ENCODE peak calls at places on chromosomes 4 and X, in nine cellular contexts. S is H54; H is astrocyte of the spinal cord; Q is neural crest cell; O is fibroblast of lung; N is ACHN; M is OCI-LY7; L is stimulated activated CD8-positive, alpha-beta memory T cell treated with anti-CD3 and anti-CD28 coated beads, Interleukin-7, amount 100 ng/mL, for 1 hour; Y is CD4-positive, CD25-positive, alpha-beta regulatory T cell. W is an unnamed sample.

GRCh38 chrX:48531359-48531954 is 8.1 kb upstream of the TBC1D25 start:
- DNase-seq in S (no peak), H (peak; percentile 69), Q (no peak), O (peak; percentile 85), N (peak; percentile 26), M (no peak), L (no peak), Y (no peak), W (peak; percentile 42)

GRCh38 chrX:1466232-1466661 is 13.5 kb upstream of the ASMTL start:
- DNase-seq in S (no peak), H (no peak), Q (no peak), O (no peak), N (no peak), M (no peak), L (no peak), Y (no peak), W (no peak)

GRCh38 chr4:84171871-84172270 is 327.2 kb downstream of the NKX6-1 start:
- DNase-seq in S (no peak), H (no peak), Q (no peak), O (no peak), N (no peak), M (no peak), L (no peak), Y (no peak), W (no peak)

GRCh38 chrX:107747596-107748161 is 27.9 kb downstream of the TSC22D3 start:
- DNase-seq in S (peak; percentile 38), H (peak; percentile 51), Q (no peak), O (peak; percentile 55), N (no peak), M (no peak), L (no peak), Y (no peak), W (no peak)

GRCh38 chrX:48883729-48884128 is 13.8 kb downstream of the TIMM17B start:
- DNase-seq in S (no peak), H (no peak), Q (no peak), O (no peak), N (no peak), M (no peak), L (no peak), Y (no peak), W (no peak)

GRCh38 chr4:55311792-55312490 is 34.1 kb upstream of the SRD5A3 start:
- DNase-seq in S (no peak), H (no peak), Q (no peak), O (no peak), N (no peak), M (no peak), L (no peak), Y (no peak), W (no peak)

GRCh38 chrX:46573331-46573895 is at the start of gene CHST7:
- DNase-seq in S (no peak), H (peak; percentile 69), Q (peak; percentile 42), O (peak; percentile 75), N (peak; percentile 66), M (peak; percentile 77), L (peak; percentile 26), Y (peak; percentile 62), W (no peak)

GRCh38 chr4:64713256-64713840 is 304.1 kb upstream of the TECRL start:
- DNase-seq in S (no peak), H (peak; percentile 51), Q (no peak), O (peak; percentile 30), N (peak; percentile 48), M (peak; percentile 42), L (no peak), Y (no peak), W (no peak)

GRCh38 chrX:80335062-80335830 is 85.0 kb upstream of the TENT5D start:
- DNase-seq in S (no peak), H (no peak), Q (no peak), O (no peak), N (peak; percentile 66), M (no peak), L (no peak), Y (no peak), W (no peak)

W was measured in HFF-Myc.